ENCODE peak calls at places on chromosomes 3 and 15, in eight cellular contexts. M, C, N, D, R, P, T and F are unnamed samples.
A peak's percentile ranks its signal among the peaks of the same experiment; 100 is the strongest.

GRCh38 chr3:123745184-123745855 is 138.8 kb downstream of the MYLK start:
- DNase-seq in M (no peak), C (no peak), N (no peak), D (no peak), R (no peak), P (peak; percentile 37), T (no peak), F (no peak)

GRCh38 chr15:101315736-101316135 is 20.7 kb upstream of the SNRPA1 start:
- DNase-seq in M (no peak), C (no peak), N (no peak), D (no peak), R (no peak), P (no peak), T (no peak), F (no peak)

GRCh38 chr3:58102976-58103447 is 94.8 kb downstream of the FLNB start:
- DNase-seq in M (no peak), C (no peak), N (no peak), D (no peak), R (no peak), P (no peak), T (no peak), F (no peak)

GRCh38 chr15:86661580-86661979 is 581.9 kb downstream of the AGBL1 start:
- DNase-seq in M (no peak), C (no peak), N (no peak), D (no peak), R (no peak), P (no peak), T (no peak), F (no peak)

GRCh38 chr3:18370672-18371071 is 54.5 kb downstream of the SATB1 start:
- DNase-seq in M (no peak), C (no peak), N (no peak), D (no peak), R (no peak), P (no peak), T (no peak), F (no peak)

GRCh38 chr3:111069974-111070751 is 1.5 kb upstream of the NECTIN3 start:
- DNase-seq in M (no peak), C (peak; percentile 9), N (no peak), D (no peak), R (no peak), P (peak; percentile 21), T (peak; percentile 60), F (no peak)

GRCh38 chr3:146491303-146491702 is 21.9 kb upstream of the PLSCR2 start:
- DNase-seq in M (no peak), C (peak; percentile 48), N (no peak), D (no peak), R (no peak), P (no peak), T (peak; percentile 68), F (no peak)

GRCh38 chr15:68436680-68437079 is 4.7 kb upstream of the ITGA11 start:
- DNase-seq in M (no peak), C (no peak), N (no peak), D (no peak), R (no peak), P (no peak), T (no peak), F (no peak)